ENCODE peak calls at places on chromosome 15, in six cellular contexts. F, D, J, Y, Z and B are unnamed samples.

GRCh38 chr15:27017168-27017809 is 46.3 kb downstream of the GABRG3 start:
- DNase-seq in F (peak), D (peak), J (no peak), Y (no peak), Z (no peak), B (peak)

GRCh38 chr15:84982301-84982920 is 755 bp downstream of the PDE8A start:
- DNase-seq in F (peak), D (peak), J (peak), Y (no peak), Z (peak), B (peak)

GRCh38 chr15:100905855-100906254 is 13.3 kb upstream of the LRRK1 start:
- DNase-seq in F (no peak), D (no peak), J (no peak), Y (no peak), Z (no peak), B (no peak)

GRCh38 chr15:43207024-43207423 is 13.8 kb downstream of the EPB42 start:
- DNase-seq in F (no peak), D (no peak), J (no peak), Y (no peak), Z (no peak), B (no peak)

GRCh38 chr15:55703873-55704285 is 39.1 kb downstream of the PRTG start:
- DNase-seq in F (no peak), D (no peak), J (no peak), Y (no peak), Z (no peak), B (no peak)

GRCh38 chr15:90617171-90617570 is 87.4 kb downstream of the CRTC3 start:
- DNase-seq in F (no peak), D (no peak), J (no peak), Y (no peak), Z (no peak), B (no peak)

GRCh38 chr15:89088605-89089315 is 504 bp downstream of the ABHD2 start:
- DNase-seq in F (no peak), D (peak), J (no peak), Y (no peak), Z (peak), B (peak)

GRCh38 chr15:91603681-91604080 is 249.8 kb upstream of the SLCO3A1 start:
- DNase-seq in F (peak), D (no peak), J (no peak), Y (no peak), Z (no peak), B (no peak)

GRCh38 chr15:88878720-88879184 is 16.6 kb downstream of the HAPLN3 start:
- DNase-seq in F (no peak), D (peak), J (no peak), Y (no peak), Z (no peak), B (peak)

GRCh38 chr15:68479406-68479805 is 47.4 kb upstream of the ITGA11 start:
- DNase-seq in F (no peak), D (no peak), J (no peak), Y (no peak), Z (peak), B (peak)

GRCh38 chr15:92655178-92655995 is at the start of gene FAM174B:
- DNase-seq in F (no peak), D (peak), J (no peak), Y (no peak), Z (peak), B (peak)

GRCh38 chr15:32642667-32643425 is 1.3 kb downstream of the SCG5 start:
- DNase-seq in F (no peak), D (no peak), J (no peak), Y (no peak), Z (no peak), B (no peak)

GRCh38 chr15:94061041-94061440 is 170.3 kb upstream of the MCTP2 start:
- DNase-seq in F (peak), D (no peak), J (no peak), Y (no peak), Z (no peak), B (no peak)

GRCh38 chr15:37872661-37873060 is 61.8 kb upstream of the TMCO5A start:
- DNase-seq in F (no peak), D (peak), J (no peak), Y (no peak), Z (no peak), B (peak)

GRCh38 chr15:64813075-64813474 is 12.4 kb downstream of the PIF1 start:
- DNase-seq in F (no peak), D (peak), J (no peak), Y (no peak), Z (no peak), B (peak)

GRCh38 chr15:60536951-60537350 is 58.0 kb upstream of the ICE2 start:
- DNase-seq in F (no peak), D (no peak), J (no peak), Y (no peak), Z (no peak), B (no peak)

GRCh38 chr15:31296304-31297220 is 30.1 kb upstream of the KLF13 start:
- DNase-seq in F (peak), D (peak), J (no peak), Y (no peak), Z (peak), B (peak)

GRCh38 chr15:95826831-95827230 is 503.7 kb upstream of the NR2F2 start:
- DNase-seq in F (peak), D (no peak), J (no peak), Y (no peak), Z (no peak), B (peak)

GRCh38 chr15:71686221-71687050 is 123.9 kb upstream of the NR2E3 start:
- DNase-seq in F (no peak), D (no peak), J (no peak), Y (no peak), Z (no peak), B (no peak)

GRCh38 chr15:82548700-82549099 is 8.4 kb upstream of the RPS17 start:
- DNase-seq in F (no peak), D (no peak), J (no peak), Y (no peak), Z (no peak), B (no peak)

GRCh38 chr15:80570553-80570952 is 124.6 kb upstream of the ABHD17C start:
- DNase-seq in F (no peak), D (no peak), J (no peak), Y (no peak), Z (no peak), B (no peak)

GRCh38 chr15:47402829-47403228 is 314.5 kb upstream of the SEMA6D start:
- DNase-seq in F (peak), D (no peak), J (no peak), Y (no peak), Z (no peak), B (no peak)

GRCh38 chr15:79978694-79979519 is 7.9 kb upstream of the BCL2A1 start:
- DNase-seq in F (peak), D (no peak), J (no peak), Y (no peak), Z (no peak), B (peak)

GRCh38 chr15:31081568-31082250 is 19.8 kb downstream of the TRPM1 start:
- DNase-seq in F (no peak), D (peak), J (no peak), Y (no peak), Z (no peak), B (no peak)

GRCh38 chr15:54017911-54018310 is 39.7 kb downstream of the UNC13C start:
- DNase-seq in F (no peak), D (no peak), J (no peak), Y (no peak), Z (no peak), B (no peak)

GRCh38 chr15:95563634-95564033 is 766.9 kb upstream of the NR2F2 start:
- DNase-seq in F (peak), D (no peak), J (no peak), Y (no peak), Z (no peak), B (no peak)

GRCh38 chr15:80188293-80188692 is 35.5 kb downstream of the FAH start:
- DNase-seq in F (peak), D (no peak), J (no peak), Y (no peak), Z (no peak), B (peak)

GRCh38 chr15:72231847-72232461 is 964 bp upstream of the PKM start:
- DNase-seq in F (peak), D (peak), J (peak), Y (no peak), Z (peak), B (peak)

GRCh38 chr15:88700716-88701115 is 61.9 kb downstream of the ISG20 start:
- DNase-seq in F (no peak), D (no peak), J (no peak), Y (no peak), Z (no peak), B (no peak)

GRCh38 chr15:79310612-79310984 is 314 bp upstream of the TMED3 start:
- DNase-seq in F (peak), D (no peak), J (no peak), Y (no peak), Z (no peak), B (no peak)

GRCh38 chr15:40249477-40250303 is 10.8 kb downstream of the PAK6 start:
- DNase-seq in F (peak), D (no peak), J (no peak), Y (no peak), Z (no peak), B (no peak)
- H3K27ac ChIP-seq in F (no peak), D (no peak), J (no peak), Y (no peak), Z (no peak), B (no peak)

GRCh38 chr15:46091860-46092450 is 457.1 kb downstream of the SQOR start:
- DNase-seq in F (no peak), D (peak), J (no peak), Y (peak), Z (peak), B (peak)

GRCh38 chr15:46089438-46090044 is 454.7 kb downstream of the SQOR start:
- DNase-seq in F (no peak), D (no peak), J (no peak), Y (no peak), Z (no peak), B (no peak)

DNA sequence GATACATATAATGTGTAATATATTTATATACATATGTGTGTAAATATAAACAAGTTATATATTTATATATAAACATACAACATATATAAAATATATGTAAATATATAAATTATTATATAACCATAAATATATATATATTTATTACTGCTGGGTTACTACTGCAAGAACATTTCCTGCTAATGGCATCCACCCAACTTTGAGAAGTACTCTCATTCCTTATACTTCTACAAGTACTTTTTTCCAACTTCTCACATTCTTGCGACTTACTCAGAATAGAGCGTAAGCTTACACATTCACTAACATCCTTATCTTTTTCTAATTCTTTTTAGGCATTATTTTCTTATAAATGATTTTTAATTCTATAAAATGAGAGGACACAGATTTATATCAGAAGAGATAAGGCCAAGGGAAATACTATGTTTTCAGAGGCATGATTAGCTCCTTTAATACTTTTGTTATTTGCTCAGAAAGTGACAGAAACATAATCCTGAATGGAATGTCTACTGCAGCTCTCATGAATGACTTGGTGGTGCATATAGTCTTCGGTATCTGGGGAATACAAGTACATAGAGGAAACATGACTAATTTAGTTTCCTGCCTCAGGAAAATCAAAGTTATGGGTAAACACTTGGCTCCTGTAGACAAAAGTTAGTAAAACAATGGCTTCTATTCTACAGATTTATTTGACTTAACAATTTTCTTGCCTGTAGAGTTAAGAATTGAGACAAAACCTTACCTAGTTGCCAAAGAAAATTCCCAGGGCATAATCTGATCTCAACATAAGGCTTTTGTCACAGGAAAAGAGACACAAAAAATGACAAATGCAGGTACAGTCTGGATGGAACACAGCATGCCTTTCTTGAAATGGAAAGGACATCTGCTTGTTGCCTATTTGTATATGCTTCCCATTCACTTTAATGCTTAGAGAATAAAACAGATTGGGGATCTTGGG is 453.9 kb downstream of the SQOR start:
- DNase-seq in F (no peak), D (no peak), J (no peak), Y (no peak), Z (no peak), B (no peak)
- H3K27ac ChIP-seq in F (no peak), D (no peak), J (no peak), Y (no peak), Z (peak), B (no peak)

GRCh38 chr15:62752687-62753517 is 289.6 kb upstream of the TPM1 start:
- DNase-seq in F (no peak), D (no peak), J (no peak), Y (no peak), Z (no peak), B (no peak)
- H3K27ac ChIP-seq in F (peak), D (no peak), J (no peak), Y (no peak), Z (no peak), B (no peak)

DNA sequence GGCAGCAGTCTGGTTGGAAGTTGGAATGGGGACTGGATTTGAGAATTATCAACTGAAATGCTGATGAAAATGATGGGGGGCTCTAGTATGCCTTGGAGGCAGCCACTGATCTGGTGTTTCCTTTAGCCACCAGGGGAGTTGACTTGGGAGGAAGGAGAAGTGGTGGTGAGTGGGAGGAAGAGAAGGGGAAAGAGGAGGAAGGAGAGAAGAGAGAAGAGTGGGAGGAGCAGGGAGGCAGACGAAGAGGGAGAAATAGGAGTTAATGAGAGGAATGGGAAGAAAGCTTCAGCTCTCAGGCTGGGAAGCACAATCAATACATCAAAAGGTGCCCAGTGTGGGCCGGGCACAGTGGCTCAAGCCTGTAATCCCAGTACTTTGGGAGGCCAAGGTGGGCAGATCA is 23.3 kb upstream of the HCN4 start:
- DNase-seq in F (no peak), D (no peak), J (no peak), Y (no peak), Z (no peak), B (no peak)
- H3K27ac ChIP-seq in F (no peak), D (no peak), J (no peak), Y (no peak), Z (no peak), B (no peak)

GRCh38 chr15:98799991-98800390 is 151.7 kb downstream of the IGF1R start:
- DNase-seq in F (no peak), D (no peak), J (no peak), Y (no peak), Z (no peak), B (no peak)

GRCh38 chr15:98800437-98801233 is 152.3 kb downstream of the IGF1R start:
- DNase-seq in F (peak), D (peak), J (no peak), Y (peak), Z (peak), B (peak)

GRCh38 chr15:98802187-98802586 is 153.8 kb downstream of the IGF1R start:
- DNase-seq in F (no peak), D (no peak), J (no peak), Y (no peak), Z (no peak), B (no peak)

GRCh38 chr15:98799461-98799971 is 151.2 kb downstream of the IGF1R start:
- DNase-seq in F (peak), D (peak), J (no peak), Y (no peak), Z (no peak), B (peak)

GRCh38 chr15:98801234-98801561 is 152.9 kb downstream of the IGF1R start:
- DNase-seq in F (no peak), D (no peak), J (no peak), Y (no peak), Z (no peak), B (no peak)
- H3K27ac ChIP-seq in F (no peak), D (peak), J (no peak), Y (peak), Z (peak), B (peak)

GRCh38 chr15:41927516-41927915 is 33.7 kb upstream of the SPTBN5 start:
- DNase-seq in F (no peak), D (no peak), J (no peak), Y (no peak), Z (no peak), B (no peak)

GRCh38 chr15:41926184-41927056 is 32.6 kb upstream of the SPTBN5 start:
- DNase-seq in F (no peak), D (no peak), J (no peak), Y (no peak), Z (no peak), B (peak)

GRCh38 chr15:41930221-41930866 is 36.5 kb upstream of the SPTBN5 start:
- DNase-seq in F (peak), D (no peak), J (no peak), Y (peak), Z (no peak), B (peak)

GRCh38 chr15:41928637-41929620 is 35.1 kb upstream of the SPTBN5 start:
- DNase-seq in F (no peak), D (peak), J (no peak), Y (no peak), Z (peak), B (no peak)

DNA sequence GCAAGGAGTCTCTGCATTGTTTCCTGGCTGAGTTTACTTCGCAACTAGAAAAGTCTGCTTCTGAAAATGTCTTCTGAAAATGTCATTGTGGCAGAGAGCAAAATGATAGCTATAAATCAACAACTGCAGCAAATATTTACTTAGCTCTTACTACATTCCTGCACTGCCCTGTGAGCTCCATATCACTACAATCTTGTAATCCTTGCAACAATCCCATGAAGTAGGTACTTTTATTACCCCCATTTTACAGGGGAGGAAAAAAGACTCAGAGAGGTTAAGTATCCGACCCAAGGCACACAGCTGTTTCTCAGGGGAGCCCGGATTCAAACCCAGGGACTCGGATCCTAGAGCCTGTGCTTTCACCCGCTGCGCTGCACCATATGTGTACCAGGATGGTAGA is 34.2 kb upstream of the SPTBN5 start:
- DNase-seq in F (no peak), D (no peak), J (no peak), Y (no peak), Z (no peak), B (peak)
- H3K27ac ChIP-seq in F (no peak), D (peak), J (no peak), Y (no peak), Z (peak), B (peak)

DNA sequence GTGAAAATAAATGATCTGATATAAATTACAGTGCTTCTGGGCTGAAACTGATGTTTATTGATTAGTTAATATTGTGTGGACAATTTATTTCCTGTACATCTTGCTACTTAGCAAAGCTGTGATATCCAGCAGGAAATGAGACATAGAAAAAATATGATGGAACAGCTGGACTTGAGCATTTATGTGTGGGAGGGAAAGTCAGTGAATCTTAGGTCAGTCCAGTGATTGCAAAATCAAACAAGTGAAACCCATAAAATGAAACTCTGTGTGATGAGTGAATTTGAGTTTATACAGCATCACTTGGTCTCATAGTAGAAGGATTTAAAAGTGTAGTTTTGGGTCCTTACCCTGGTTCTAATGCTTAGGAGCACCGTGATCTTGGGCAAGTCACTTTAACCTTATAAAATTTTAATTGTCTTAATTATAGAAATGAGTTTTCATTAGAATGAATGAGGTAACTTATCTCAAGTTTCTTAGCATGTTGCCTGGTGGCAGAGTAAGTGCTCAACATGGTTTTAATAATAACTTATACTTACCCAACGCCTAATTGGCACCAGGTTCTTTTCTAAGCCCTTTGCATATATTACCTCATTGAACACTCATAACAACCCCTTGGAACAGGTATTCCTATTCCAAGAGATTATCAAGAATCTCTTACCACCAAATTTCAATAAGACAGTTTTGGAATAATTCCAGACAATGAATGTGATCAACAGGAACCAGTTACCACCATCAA is 194.6 kb downstream of the ADAMTSL3 start:
- DNase-seq in F (peak), D (no peak), J (no peak), Y (no peak), Z (no peak), B (peak)
- H3K27ac ChIP-seq in F (peak), D (no peak), J (no peak), Y (no peak), Z (peak), B (peak)